ENCODE peak calls at places on chromosomes 7 and 10, in four cellular contexts. B is suprapubic skin; D is brain microvascular endothelial cell; H is activated CD4-positive, alpha-beta T cell treated with anti-CD3 and anti-CD28 coated beads, Interleukin-2, amount 50 U/mL, for 4 hours. U is an unnamed sample.

GRCh38 chr10:119020627-119020946 is 8.9 kb upstream of the NANOS1 start:
- DNase-seq in B (no peak), D (no peak), H (peak), U (no peak)

GRCh38 chr7:143367972-143368371 is 5.5 kb upstream of the FAM131B start:
- DNase-seq in B (no peak), D (no peak), H (no peak), U (no peak)

GRCh38 chr10:47452495-47453434 is 31.1 kb downstream of the ANXA8 start:
- DNase-seq in B (peak), D (no peak), H (no peak), U (no peak)

GRCh38 chr7:96131525-96131924 is 190.4 kb downstream of the SLC25A13 start:
- DNase-seq in B (no peak), D (no peak), H (no peak), U (no peak)

GRCh38 chr7:141014091-141014490 is 661 bp downstream of the MRPS33 start:
- DNase-seq in B (no peak), D (peak), H (no peak), U (peak)

GRCh38 chr10:30284860-30285594 is 64.1 kb downstream of the MTPAP start:
- DNase-seq in B (no peak), D (peak), H (no peak), U (no peak)

GRCh38 chr10:60426425-60426824 is 36.8 kb upstream of the ANK3 start:
- DNase-seq in B (no peak), D (peak), H (no peak), U (peak)

GRCh38 chr7:35241884-35242283 is 12.0 kb downstream of the TBX20 start:
- DNase-seq in B (no peak), D (no peak), H (no peak), U (no peak)

GRCh38 chr7:20340839-20341238 is 10.1 kb downstream of the ITGB8 start:
- DNase-seq in B (no peak), D (no peak), H (no peak), U (peak)

GRCh38 chr10:13712799-13713581 is 126.2 kb downstream of the PRPF18 start:
- DNase-seq in B (no peak), D (peak), H (peak), U (peak)

GRCh38 chr7:55019691-55020480 is 1.1 kb downstream of the EGFR start:
- DNase-seq in B (no peak), D (no peak), H (no peak), U (no peak)

GRCh38 chr10:76738991-76739390 is 898.6 kb downstream of the KCNMA1 start:
- DNase-seq in B (no peak), D (no peak), H (no peak), U (no peak)

GRCh38 chr10:89069589-89069988 is 79.0 kb downstream of the FAS start:
- DNase-seq in B (no peak), D (no peak), H (no peak), U (no peak)

GRCh38 chr7:105178928-105179541 is 165.0 kb downstream of the KMT2E start:
- DNase-seq in B (no peak), D (no peak), H (no peak), U (no peak)

GRCh38 chr7:120273476-120273975 is 551 bp downstream of the KCND2 start:
- DNase-seq in B (no peak), D (no peak), H (no peak), U (no peak)

GRCh38 chr7:157780721-157781120 is 443.9 kb downstream of the DNAJB6 start:
- DNase-seq in B (no peak), D (no peak), H (no peak), U (no peak)